ENCODE peak calls at places on chromosome 18, in six cellular contexts. L, X, G, B, R and S are unnamed samples. For H3K4me1, the result is how much of the 10 kb centered on the place peaks cover.

GRCh38 chr18:22680968-22681367 is 252.2 kb upstream of the RBBP8 start:
- DNase-seq in R (no peak), X (no peak), G (no peak), L (no peak), B (no peak), S (no peak)

GRCh38 chr18:8657873-8658521 is 47.4 kb upstream of the MTCL1 start:
- DNase-seq in G (no peak), R (no peak), B (no peak), X (no peak), L (no peak), S (no peak)

GRCh38 chr18:29892960-29893558 is 1149.5 kb downstream of the DSC3 start:
- DNase-seq in G (no peak), R (peak), X (no peak), B (peak), L (no peak), S (no peak)

GRCh38 chr18:68665623-68666022 is 49.3 kb downstream of the TMX3 start:
- DNase-seq in X (no peak), R (no peak), B (no peak), G (no peak), L (no peak), S (no peak)

GRCh38 chr18:76721207-76721996 is 101.0 kb upstream of the ZNF236 start:
- DNase-seq in R (no peak), L (no peak), B (no peak), G (no peak), X (no peak), S (no peak)

GRCh38 chr18:68152770-68153169 is 562.1 kb downstream of the TMX3 start:
- DNase-seq in G (no peak), R (no peak), L (no peak), X (peak), B (no peak), S (no peak)

GRCh38 chr18:8699948-8700347 is 5.4 kb upstream of the MTCL1 start:
- DNase-seq in L (no peak), B (no peak), G (no peak), R (no peak), X (no peak), S (no peak)

GRCh38 chr18:63016270-63016669 is 300.9 kb downstream of the PHLPP1 start:
- DNase-seq in G (no peak), R (peak), X (peak), L (no peak), B (peak), S (peak)

DNA sequence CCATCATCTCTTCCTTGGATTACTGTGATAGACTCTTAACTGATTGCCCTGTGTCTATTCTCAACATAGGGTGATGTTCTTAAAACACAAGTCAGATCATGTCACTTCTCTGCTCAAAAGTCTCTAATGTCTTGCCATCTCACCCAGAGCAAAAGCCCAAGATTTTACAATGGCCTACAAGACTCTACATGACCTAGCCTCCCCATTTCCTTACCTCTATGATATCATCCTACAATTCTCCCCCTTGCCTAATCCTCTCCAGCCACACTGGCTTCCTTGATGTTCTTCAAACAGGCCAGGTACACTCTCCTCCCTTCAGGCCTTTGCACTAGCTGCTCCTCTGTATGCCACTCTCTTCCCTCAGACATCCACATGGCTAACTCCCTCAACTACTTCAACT is 55.1 kb downstream of the ROCK1 start:
- DNase-seq in L (no peak), R (no peak), X (no peak), G (no peak), B (no peak), S (no peak)
- H3K4me1 ChIP-seq in L (under half), R (under half), X (under half), G (under half), B (under half), S (under half)

DNA sequence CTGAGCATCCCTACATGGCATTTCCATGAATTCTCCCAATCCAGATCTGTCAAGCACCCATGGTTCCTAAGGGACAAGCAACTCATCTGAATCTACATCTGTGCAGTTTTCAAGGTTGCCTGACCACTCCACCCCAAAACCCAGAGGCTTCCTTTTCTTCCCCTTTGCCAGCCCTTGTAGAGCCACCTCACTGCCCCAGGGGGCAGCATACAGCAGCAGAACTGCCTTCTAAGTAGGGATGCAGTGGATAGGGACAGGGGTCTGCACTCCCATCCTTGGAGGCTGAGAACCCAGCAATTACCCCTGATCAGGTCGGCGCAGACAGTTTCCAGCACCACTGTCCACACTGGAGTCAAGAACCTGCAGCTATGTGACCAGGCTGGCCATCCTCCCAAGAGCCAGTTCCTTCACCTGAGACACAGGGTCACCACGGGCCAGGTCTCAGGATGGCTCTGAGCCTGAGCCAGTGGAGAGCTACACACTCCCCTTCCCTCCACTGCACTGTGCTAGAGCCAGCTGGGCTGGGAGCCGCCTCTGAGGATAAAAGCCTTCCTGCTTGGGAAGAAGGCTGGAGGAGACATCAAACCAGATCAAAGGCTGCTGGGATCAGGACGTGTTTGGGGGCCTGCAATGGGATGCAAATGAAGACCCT is 283.1 kb downstream of the CELF4 start:
- DNase-seq in X (peak), R (no peak), L (no peak), G (no peak), B (peak), S (no peak)
- TF ChIP-seq CTCF in X (peak), R (peak), L (no peak), G (no peak), B (peak), S (no peak)

DNA sequence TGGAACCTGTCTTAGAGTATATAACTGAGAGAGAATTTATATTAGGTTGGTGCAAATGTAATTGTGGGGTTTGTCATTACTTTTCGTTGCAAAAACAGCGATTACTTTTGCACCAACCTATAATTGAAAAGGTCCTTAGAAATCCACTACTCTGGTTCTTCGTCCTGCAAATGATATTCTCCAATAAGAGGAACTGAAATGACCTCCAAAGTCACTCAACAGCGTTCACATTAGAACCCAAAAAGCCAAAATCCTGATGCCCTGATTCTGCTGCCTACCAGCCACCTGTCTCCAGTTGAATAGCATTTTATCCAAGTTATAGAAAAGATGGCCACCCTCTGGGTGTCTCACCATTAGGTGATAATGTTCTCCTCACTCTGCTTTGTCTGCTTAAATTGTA is 230.6 kb downstream of the SETBP1 start:
- DNase-seq in L (no peak), G (no peak), X (no peak), B (no peak), R (no peak), S (no peak)
- H3K4me1 ChIP-seq in L (under half), G (under half), X (under half), B (under half), R (under half), S (under half)

GRCh38 chr18:58699551-58699950 is 28.3 kb downstream of the MALT1 start:
- DNase-seq in X (no peak), L (no peak), B (no peak), G (no peak), R (no peak), S (no peak)
- TF ChIP-seq CTCF in X (no peak), L (no peak), B (no peak), G (no peak), R (no peak), S (no peak)

DNA sequence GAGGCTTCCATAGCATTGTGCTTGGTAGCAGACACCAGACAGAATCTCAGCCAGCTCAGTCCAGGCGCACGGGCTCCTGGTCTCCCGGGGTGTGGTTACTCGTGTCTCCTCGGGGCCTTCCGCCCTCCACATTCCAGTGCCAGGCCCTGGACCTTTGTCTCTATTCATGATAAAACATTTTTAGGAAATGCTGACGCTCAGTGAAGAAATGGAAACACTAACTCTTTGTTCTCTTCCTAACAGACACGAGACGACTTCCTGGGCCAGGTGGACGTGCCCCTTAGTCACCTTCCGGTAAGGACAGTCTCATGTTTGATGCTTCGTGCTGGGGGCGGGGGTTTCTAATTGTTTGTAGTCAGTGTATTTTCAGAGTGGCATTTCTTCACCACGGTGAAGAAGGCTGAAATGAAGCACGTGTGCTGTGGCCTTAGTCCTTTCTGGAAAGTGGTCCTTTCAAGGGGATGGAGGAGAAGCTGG is 271.8 kb downstream of the NEDD4L start:
- DNase-seq in X (peak), B (no peak), L (peak), G (no peak), R (no peak), S (no peak)
- H3K4me1 ChIP-seq in X (half or more), B (under half), L (under half), G (under half), R (under half), S (under half)

DNA sequence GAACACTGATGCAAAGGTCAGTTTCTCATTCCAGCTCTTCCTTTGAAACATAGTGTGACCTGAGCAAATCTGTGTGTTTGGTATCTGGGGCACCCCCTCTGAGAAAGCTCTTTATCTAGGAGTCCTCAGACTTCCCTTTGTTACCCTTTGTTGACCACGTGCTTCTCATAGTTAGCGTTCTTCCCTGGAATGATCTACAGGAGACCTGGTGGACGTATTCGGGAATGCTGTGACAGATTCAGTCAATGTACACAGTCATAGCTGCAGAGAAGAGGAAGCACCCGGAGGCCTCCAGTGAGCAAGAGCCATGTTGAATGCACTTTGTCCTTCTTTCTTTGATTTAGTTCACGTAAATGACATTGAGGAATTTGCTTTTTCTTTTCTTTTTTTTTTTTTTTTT is 10.7 kb upstream of the CHMP1B start:
- DNase-seq in G (no peak), R (no peak), B (no peak), L (no peak), X (peak), S (no peak)
- TF ChIP-seq CTCF in G (no peak), R (no peak), B (no peak), L (no peak), X (peak), S (no peak)

DNA sequence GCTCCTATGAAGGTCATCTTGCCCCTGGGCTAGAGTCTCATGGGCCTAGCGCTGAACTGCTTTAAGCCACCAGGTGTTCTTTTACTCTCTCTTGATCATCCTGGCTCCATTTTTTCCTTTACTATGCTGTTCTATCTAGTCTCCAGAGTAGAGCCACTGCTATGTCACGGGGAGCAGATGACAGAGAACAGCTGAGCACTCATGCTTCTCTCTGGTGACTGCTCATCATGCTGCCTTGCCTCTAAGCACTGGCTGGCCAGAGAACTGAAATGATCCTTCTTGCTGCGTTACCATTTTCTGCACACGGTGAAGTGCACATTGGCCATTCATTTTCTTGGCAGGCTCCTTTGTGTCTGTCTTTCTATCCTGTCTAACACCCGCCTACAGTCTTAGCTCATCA is 86.0 kb downstream of the KCTD1 start:
- DNase-seq in G (no peak), R (no peak), L (no peak), X (no peak), B (no peak), S (no peak)
- H3K4me1 ChIP-seq in G (under half), R (half or more), L (under half), X (under half), B (under half), S (under half)

GRCh38 chr18:46281185-46282176 is 177.3 kb downstream of the HAUS1 start:
- DNase-seq in X (peak), B (peak), L (peak), R (peak), G (no peak), S (peak)
- TF ChIP-seq CTCF in X (peak), B (peak), L (peak), R (peak), G (peak), S (peak)

GRCh38 chr18:47893939-47894699 is 36.3 kb downstream of the SMAD2 start:
- DNase-seq in L (no peak), R (no peak), X (no peak), G (no peak), B (peak), S (no peak)
- H3K4me1 ChIP-seq in L (under half), R (under half), X (under half), G (under half), B (under half), S (under half)